ENCODE peak calls at places on chromosomes 12 and 14, in five cellular contexts. P, B, J, W and O are unnamed samples.

GRCh38 chr14:56953884-56954283 is 143.6 kb upstream of the OTX2 start:
- DNase-seq in P (no peak), B (no peak), J (no peak), W (no peak), O (no peak)

GRCh38 chr14:49193365-49194050 is 392.7 kb downstream of the RPS29 start:
- DNase-seq in P (no peak), B (no peak), J (no peak), W (no peak), O (no peak)

GRCh38 chr12:91804533-91804932 is 341.1 kb downstream of the BTG1 start:
- DNase-seq in P (no peak), B (no peak), J (no peak), W (no peak), O (no peak)

GRCh38 chr12:43444940-43445564 is 107.0 kb downstream of the ADAMTS20 start:
- DNase-seq in P (no peak), B (peak), J (peak), W (peak), O (no peak)

GRCh38 chr12:89650239-89650638 is 58.4 kb downstream of the ATP2B1 start:
- DNase-seq in P (no peak), B (no peak), J (no peak), W (no peak), O (no peak)

GRCh38 chr14:94051115-94051514 is 25.0 kb downstream of the OTUB2 start:
- DNase-seq in P (peak), B (peak), J (no peak), W (peak), O (peak)

GRCh38 chr14:61247935-61248334 is 33.2 kb downstream of the TMEM30B start:
- DNase-seq in P (no peak), B (no peak), J (no peak), W (no peak), O (no peak)

GRCh38 chr12:114790276-114790675 is 106.3 kb upstream of the TBX3 start:
- DNase-seq in P (no peak), B (no peak), J (no peak), W (no peak), O (no peak)